ENCODE peak calls at places on chromosomes 4 and X, in four cellular contexts. One of them, this sample, is unnamed.

GRCh38 chrX:71618303-71618721 is at the start of gene CXCR3:
- DNase-seq in lower lobe of right lung: peak
- DNase-seq in transverse colon: peak
- DNase-seq in fibroblast of the aortic adventitia: no peak
- DNase-seq in this sample: no peak

GRCh38 chrX:22128961-22129360 is 96.8 kb downstream of the PHEX start:
- DNase-seq in fibroblast of the aortic adventitia: no peak
- DNase-seq in transverse colon: no peak
- DNase-seq in lower lobe of right lung: no peak
- DNase-seq in this sample: no peak

GRCh38 chr4:15753786-15754185 is 24.3 kb upstream of the CD38 start:
- DNase-seq in lower lobe of right lung: no peak
- DNase-seq in fibroblast of the aortic adventitia: peak
- DNase-seq in transverse colon: no peak
- DNase-seq in this sample: no peak

GRCh38 chr4:157076578-157076947 is 613 bp downstream of the GLRB start:
- DNase-seq in fibroblast of the aortic adventitia: no peak
- DNase-seq in lower lobe of right lung: no peak
- DNase-seq in transverse colon: no peak
- DNase-seq in this sample: no peak

GRCh38 chr4:151711680-151712079 is 49.1 kb downstream of the GATB start:
- DNase-seq in lower lobe of right lung: no peak
- DNase-seq in fibroblast of the aortic adventitia: no peak
- DNase-seq in transverse colon: no peak
- DNase-seq in this sample: no peak

GRCh38 chr4:75089206-75089605 is 156.3 kb downstream of the PARM1 start:
- DNase-seq in fibroblast of the aortic adventitia: no peak
- DNase-seq in transverse colon: no peak
- DNase-seq in lower lobe of right lung: no peak
- DNase-seq in this sample: no peak

GRCh38 chr4:1234296-1234695 is 14.6 kb downstream of the CTBP1 start:
- DNase-seq in lower lobe of right lung: peak
- DNase-seq in fibroblast of the aortic adventitia: peak
- DNase-seq in transverse colon: no peak
- DNase-seq in this sample: no peak

GRCh38 chr4:109998867-109999303 is 86.2 kb downstream of the EGF start:
- DNase-seq in lower lobe of right lung: no peak
- DNase-seq in fibroblast of the aortic adventitia: peak
- DNase-seq in transverse colon: no peak
- DNase-seq in this sample: peak

GRCh38 chrX:47662144-47662657 is 3.2 kb upstream of the UXT start:
- DNase-seq in fibroblast of the aortic adventitia: peak
- DNase-seq in lower lobe of right lung: no peak
- DNase-seq in transverse colon: no peak
- DNase-seq in this sample: no peak

GRCh38 chr4:89837385-89837995 is 529 bp upstream of the SNCA start:
- DNase-seq in transverse colon: no peak
- DNase-seq in fibroblast of the aortic adventitia: no peak
- DNase-seq in lower lobe of right lung: no peak
- DNase-seq in this sample: peak
- TF ChIP-seq CTCF in transverse colon: no peak
- TF ChIP-seq CTCF in fibroblast of the aortic adventitia: no peak
- TF ChIP-seq CTCF in lower lobe of right lung: no peak
- TF ChIP-seq CTCF in this sample: peak

GRCh38 chr4:179582164-179582563 is 2139.9 kb upstream of the AGA start:
- DNase-seq in lower lobe of right lung: no peak
- DNase-seq in fibroblast of the aortic adventitia: no peak
- DNase-seq in transverse colon: no peak
- DNase-seq in this sample: no peak
- TF ChIP-seq CTCF in lower lobe of right lung: no peak
- TF ChIP-seq CTCF in fibroblast of the aortic adventitia: no peak
- TF ChIP-seq CTCF in transverse colon: no peak
- TF ChIP-seq CTCF in this sample: no peak

DNA sequence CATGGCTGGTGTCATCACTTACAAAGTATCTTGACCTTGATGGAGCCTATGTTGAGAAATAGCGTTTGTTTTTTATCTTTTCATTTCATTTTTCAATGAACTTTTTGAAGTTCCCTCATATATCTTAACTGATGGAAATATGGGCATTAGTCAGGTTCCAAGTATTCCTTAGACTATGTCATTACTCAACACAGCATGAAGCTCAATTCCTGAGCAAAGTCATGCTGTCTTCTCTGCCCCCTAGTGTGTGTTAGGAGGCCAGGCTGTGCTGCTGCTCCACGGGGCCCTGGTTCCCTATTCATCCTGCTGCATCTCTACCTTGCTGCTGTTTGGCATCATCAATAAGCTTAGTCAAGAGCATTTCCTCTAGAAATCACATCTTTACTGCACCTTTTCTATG is 40.9 kb downstream of the GPR143 start:
- DNase-seq in fibroblast of the aortic adventitia: no peak
- DNase-seq in transverse colon: no peak
- DNase-seq in lower lobe of right lung: no peak
- DNase-seq in this sample: no peak
- TF ChIP-seq CTCF in fibroblast of the aortic adventitia: no peak
- TF ChIP-seq CTCF in transverse colon: no peak
- TF ChIP-seq CTCF in lower lobe of right lung: no peak
- TF ChIP-seq CTCF in this sample: no peak

DNA sequence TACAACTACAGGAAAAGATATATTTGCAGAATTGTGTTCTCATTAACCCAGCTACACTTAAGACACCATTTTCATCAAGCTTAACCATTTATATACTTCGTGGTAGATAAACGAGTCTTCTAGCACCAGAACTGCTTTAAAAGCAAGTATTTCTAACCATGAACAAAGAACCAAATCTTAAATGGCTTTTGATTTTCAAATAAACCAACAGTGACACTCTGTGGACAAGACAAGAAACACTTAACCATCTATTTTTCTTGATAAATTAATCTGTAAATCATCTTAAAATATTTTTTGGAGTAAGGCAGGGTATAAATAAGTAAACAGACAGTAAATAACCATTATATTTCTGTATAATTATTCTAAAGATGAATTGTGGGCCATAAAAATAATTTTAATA is 10.2 kb downstream of the BEND2 start:
- DNase-seq in transverse colon: no peak
- DNase-seq in lower lobe of right lung: no peak
- DNase-seq in fibroblast of the aortic adventitia: peak
- DNase-seq in this sample: no peak
- TF ChIP-seq CTCF in transverse colon: peak
- TF ChIP-seq CTCF in lower lobe of right lung: no peak
- TF ChIP-seq CTCF in fibroblast of the aortic adventitia: peak
- TF ChIP-seq CTCF in this sample: peak

GRCh38 chrX:110301194-110301593 is 16.7 kb downstream of the AMMECR1 start:
- DNase-seq in lower lobe of right lung: no peak
- DNase-seq in transverse colon: no peak
- DNase-seq in fibroblast of the aortic adventitia: no peak
- DNase-seq in this sample: no peak
- TF ChIP-seq CTCF in lower lobe of right lung: no peak
- TF ChIP-seq CTCF in transverse colon: no peak
- TF ChIP-seq CTCF in fibroblast of the aortic adventitia: no peak
- TF ChIP-seq CTCF in this sample: no peak

GRCh38 chr4:124262211-124263179 is 450.0 kb downstream of the ANKRD50 start:
- DNase-seq in fibroblast of the aortic adventitia: peak
- DNase-seq in lower lobe of right lung: peak
- DNase-seq in transverse colon: peak
- DNase-seq in this sample: no peak
- TF ChIP-seq CTCF in fibroblast of the aortic adventitia: peak
- TF ChIP-seq CTCF in lower lobe of right lung: peak
- TF ChIP-seq CTCF in transverse colon: peak
- TF ChIP-seq CTCF in this sample: peak

DNA sequence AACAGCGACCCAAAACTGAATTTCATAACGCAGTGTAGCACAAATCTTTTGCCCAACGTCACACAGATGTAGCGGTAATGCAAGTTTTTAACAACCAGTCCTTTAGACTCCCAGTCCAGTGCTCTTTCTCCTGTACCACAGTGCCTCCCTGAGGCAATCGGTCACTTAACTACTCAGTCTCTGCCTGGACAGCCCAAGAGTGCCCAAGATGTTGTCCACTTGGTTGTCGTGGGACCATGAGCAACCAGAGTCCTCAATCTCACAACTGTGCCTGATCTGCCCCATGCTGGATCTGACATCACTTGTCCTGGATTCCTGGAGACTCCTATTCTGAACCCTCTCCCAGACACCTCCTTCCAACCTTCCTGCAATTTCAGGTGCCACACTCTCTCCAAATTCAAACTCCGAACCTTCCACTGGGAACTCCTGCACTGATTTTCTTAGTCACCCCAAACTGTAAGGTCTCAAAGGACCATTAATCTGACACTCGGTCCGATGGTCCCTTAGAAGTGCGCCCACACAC is 702 bp downstream of the MMGT1 start:
- DNase-seq in transverse colon: peak
- DNase-seq in lower lobe of right lung: no peak
- DNase-seq in fibroblast of the aortic adventitia: peak
- DNase-seq in this sample: no peak
- TF ChIP-seq CTCF in transverse colon: no peak
- TF ChIP-seq CTCF in lower lobe of right lung: no peak
- TF ChIP-seq CTCF in fibroblast of the aortic adventitia: no peak
- TF ChIP-seq CTCF in this sample: peak